ENCODE peak calls at places on chromosomes 11 and 22, in eight cellular contexts. One of them, this sample, is unnamed.

GRCh38 chr11:113629562-113629961 is 76.5 kb downstream of the TMPRSS5 start:
- DNase-seq in endothelial cell: no peak
- DNase-seq in GM12865: no peak
- DNase-seq in mammary epithelial cell: no peak
- DNase-seq in lower lobe of right lung: no peak
- DNase-seq in AG10803: no peak
- DNase-seq in natural killer cell: no peak
- DNase-seq in heart left ventricle: no peak
- DNase-seq in this sample: no peak

GRCh38 chr11:103898065-103898464 is 138.4 kb upstream of the DDI1 start:
- DNase-seq in endothelial cell: no peak
- DNase-seq in GM12865: peak
- DNase-seq in mammary epithelial cell: peak
- DNase-seq in lower lobe of right lung: no peak
- DNase-seq in AG10803: no peak
- DNase-seq in natural killer cell: no peak
- DNase-seq in heart left ventricle: no peak
- DNase-seq in this sample: no peak

GRCh38 chr11:117230981-117231636 is 764 bp downstream of the PCSK7 start:
- DNase-seq in endothelial cell: no peak
- DNase-seq in GM12865: no peak
- DNase-seq in mammary epithelial cell: peak
- DNase-seq in lower lobe of right lung: no peak
- DNase-seq in AG10803: no peak
- DNase-seq in natural killer cell: no peak
- DNase-seq in heart left ventricle: no peak
- DNase-seq in this sample: no peak

GRCh38 chr11:79461144-79461543 is 20.3 kb upstream of the TENM4 start:
- DNase-seq in endothelial cell: peak
- DNase-seq in GM12865: peak
- DNase-seq in mammary epithelial cell: peak
- DNase-seq in lower lobe of right lung: no peak
- DNase-seq in AG10803: peak
- DNase-seq in natural killer cell: no peak
- DNase-seq in heart left ventricle: peak
- DNase-seq in this sample: no peak

GRCh38 chr11:105827906-105828305 is 194.1 kb downstream of the MSANTD4 start:
- DNase-seq in endothelial cell: no peak
- DNase-seq in GM12865: no peak
- DNase-seq in mammary epithelial cell: no peak
- DNase-seq in lower lobe of right lung: no peak
- DNase-seq in AG10803: no peak
- DNase-seq in natural killer cell: no peak
- DNase-seq in heart left ventricle: no peak
- DNase-seq in this sample: no peak

GRCh38 chr11:102237096-102237735 is 80.1 kb upstream of the BIRC3 start:
- DNase-seq in endothelial cell: no peak
- DNase-seq in GM12865: no peak
- DNase-seq in mammary epithelial cell: peak
- DNase-seq in lower lobe of right lung: no peak
- DNase-seq in AG10803: peak
- DNase-seq in natural killer cell: no peak
- DNase-seq in heart left ventricle: no peak
- DNase-seq in this sample: no peak

GRCh38 chr11:65502852-65503603 is 4.2 kb downstream of the MALAT1 start:
- DNase-seq in endothelial cell: no peak
- DNase-seq in GM12865: peak
- DNase-seq in mammary epithelial cell: no peak
- DNase-seq in lower lobe of right lung: no peak
- DNase-seq in AG10803: peak
- DNase-seq in natural killer cell: no peak
- DNase-seq in heart left ventricle: no peak
- DNase-seq in this sample: peak

GRCh38 chr11:79363861-79364378 is 76.9 kb downstream of the TENM4 start:
- DNase-seq in endothelial cell: no peak
- DNase-seq in GM12865: no peak
- DNase-seq in mammary epithelial cell: peak
- DNase-seq in lower lobe of right lung: no peak
- DNase-seq in AG10803: no peak
- DNase-seq in natural killer cell: no peak
- DNase-seq in heart left ventricle: no peak
- DNase-seq in this sample: no peak

GRCh38 chr11:116932182-116932581 is 94.8 kb upstream of the APOA1 start:
- DNase-seq in endothelial cell: no peak
- DNase-seq in GM12865: no peak
- DNase-seq in mammary epithelial cell: no peak
- DNase-seq in lower lobe of right lung: no peak
- DNase-seq in AG10803: no peak
- DNase-seq in natural killer cell: no peak
- DNase-seq in heart left ventricle: no peak
- DNase-seq in this sample: no peak

GRCh38 chr11:41522391-41522790 is 62.9 kb upstream of the LRRC4C start:
- DNase-seq in endothelial cell: no peak
- DNase-seq in GM12865: no peak
- DNase-seq in mammary epithelial cell: peak
- DNase-seq in lower lobe of right lung: no peak
- DNase-seq in AG10803: peak
- DNase-seq in natural killer cell: no peak
- DNase-seq in heart left ventricle: no peak
- DNase-seq in this sample: no peak

GRCh38 chr11:62981743-62982142 is 3.0 kb downstream of the SLC22A6 start:
- DNase-seq in endothelial cell: no peak
- DNase-seq in GM12865: no peak
- DNase-seq in mammary epithelial cell: no peak
- DNase-seq in lower lobe of right lung: no peak
- DNase-seq in AG10803: no peak
- DNase-seq in natural killer cell: no peak
- DNase-seq in heart left ventricle: no peak
- DNase-seq in this sample: no peak

GRCh38 chr22:23226497-23226850 is 46.2 kb downstream of the BCR start:
- DNase-seq in endothelial cell: no peak
- DNase-seq in GM12865: no peak
- DNase-seq in mammary epithelial cell: no peak
- DNase-seq in lower lobe of right lung: peak
- DNase-seq in AG10803: no peak
- DNase-seq in natural killer cell: no peak
- DNase-seq in heart left ventricle: no peak
- DNase-seq in this sample: no peak

GRCh38 chr22:38180841-38181452 is 683 bp downstream of the PLA2G6 start:
- DNase-seq in endothelial cell: no peak
- DNase-seq in GM12865: peak
- DNase-seq in mammary epithelial cell: peak
- DNase-seq in lower lobe of right lung: peak
- DNase-seq in AG10803: no peak
- DNase-seq in natural killer cell: no peak
- DNase-seq in heart left ventricle: peak
- DNase-seq in this sample: no peak

GRCh38 chr11:94638902-94639373 is 71.8 kb downstream of the PIWIL4 start:
- DNase-seq in endothelial cell: no peak
- DNase-seq in GM12865: no peak
- DNase-seq in mammary epithelial cell: peak
- DNase-seq in lower lobe of right lung: no peak
- DNase-seq in AG10803: no peak
- DNase-seq in natural killer cell: no peak
- DNase-seq in heart left ventricle: no peak
- DNase-seq in this sample: no peak

GRCh38 chr22:37663521-37664140 is 5.1 kb downstream of the PDXP start:
- DNase-seq in endothelial cell: no peak
- DNase-seq in GM12865: no peak
- DNase-seq in mammary epithelial cell: no peak
- DNase-seq in lower lobe of right lung: no peak
- DNase-seq in AG10803: peak
- DNase-seq in natural killer cell: no peak
- DNase-seq in heart left ventricle: no peak
- DNase-seq in this sample: no peak

GRCh38 chr22:41836551-41836950 is 3.6 kb downstream of the SREBF2 start:
- DNase-seq in endothelial cell: no peak
- DNase-seq in GM12865: no peak
- DNase-seq in mammary epithelial cell: no peak
- DNase-seq in lower lobe of right lung: no peak
- DNase-seq in AG10803: no peak
- DNase-seq in natural killer cell: no peak
- DNase-seq in heart left ventricle: no peak
- DNase-seq in this sample: no peak

GRCh38 chr22:47371263-47372090 is 609.0 kb downstream of the TBC1D22A start:
- DNase-seq in endothelial cell: no peak
- DNase-seq in GM12865: no peak
- DNase-seq in mammary epithelial cell: no peak
- DNase-seq in lower lobe of right lung: peak
- DNase-seq in AG10803: no peak
- DNase-seq in natural killer cell: no peak
- DNase-seq in heart left ventricle: no peak
- DNase-seq in this sample: no peak

GRCh38 chr11:66157182-66157864 is 87.3 kb downstream of the PACS1 start:
- DNase-seq in endothelial cell: no peak
- DNase-seq in GM12865: peak
- DNase-seq in mammary epithelial cell: no peak
- DNase-seq in lower lobe of right lung: no peak
- DNase-seq in AG10803: no peak
- DNase-seq in natural killer cell: no peak
- DNase-seq in heart left ventricle: no peak
- DNase-seq in this sample: no peak

GRCh38 chr11:122874991-122875390 is 7.6 kb upstream of the JHY start:
- DNase-seq in endothelial cell: no peak
- DNase-seq in GM12865: peak
- DNase-seq in mammary epithelial cell: no peak
- DNase-seq in lower lobe of right lung: no peak
- DNase-seq in AG10803: peak
- DNase-seq in natural killer cell: no peak
- DNase-seq in heart left ventricle: no peak
- DNase-seq in this sample: no peak

GRCh38 chr11:120867531-120867930 is 156.4 kb upstream of the TBCEL start:
- DNase-seq in endothelial cell: no peak
- DNase-seq in GM12865: no peak
- DNase-seq in mammary epithelial cell: no peak
- DNase-seq in lower lobe of right lung: no peak
- DNase-seq in AG10803: no peak
- DNase-seq in natural killer cell: no peak
- DNase-seq in heart left ventricle: no peak
- DNase-seq in this sample: no peak

GRCh38 chr11:66291706-66292542 is at the start of gene TMEM151A:
- DNase-seq in endothelial cell: no peak
- DNase-seq in GM12865: no peak
- DNase-seq in mammary epithelial cell: no peak
- DNase-seq in lower lobe of right lung: no peak
- DNase-seq in AG10803: no peak
- DNase-seq in natural killer cell: no peak
- DNase-seq in heart left ventricle: no peak
- DNase-seq in this sample: no peak

GRCh38 chr22:16989915-16990314 is 18.1 kb downstream of the GAB4 start:
- DNase-seq in endothelial cell: no peak
- DNase-seq in GM12865: no peak
- DNase-seq in mammary epithelial cell: no peak
- DNase-seq in lower lobe of right lung: no peak
- DNase-seq in AG10803: no peak
- DNase-seq in natural killer cell: no peak
- DNase-seq in heart left ventricle: no peak
- DNase-seq in this sample: no peak

GRCh38 chr11:2329551-2329950 is 27.7 kb downstream of the TSPAN32 start:
- DNase-seq in endothelial cell: no peak
- DNase-seq in GM12865: no peak
- DNase-seq in mammary epithelial cell: no peak
- DNase-seq in lower lobe of right lung: no peak
- DNase-seq in AG10803: no peak
- DNase-seq in natural killer cell: no peak
- DNase-seq in heart left ventricle: no peak
- DNase-seq in this sample: no peak

GRCh38 chr11:18844753-18845367 is 53.3 kb upstream of the PTPN5 start:
- DNase-seq in endothelial cell: no peak
- DNase-seq in GM12865: peak
- DNase-seq in mammary epithelial cell: peak
- DNase-seq in lower lobe of right lung: no peak
- DNase-seq in AG10803: peak
- DNase-seq in natural killer cell: no peak
- DNase-seq in heart left ventricle: no peak
- DNase-seq in this sample: no peak

GRCh38 chr11:68956142-68956541 is 24.6 kb downstream of the MRGPRD start:
- DNase-seq in endothelial cell: peak
- DNase-seq in GM12865: peak
- DNase-seq in mammary epithelial cell: no peak
- DNase-seq in lower lobe of right lung: no peak
- DNase-seq in AG10803: no peak
- DNase-seq in natural killer cell: no peak
- DNase-seq in heart left ventricle: no peak
- DNase-seq in this sample: no peak
- TF ChIP-seq CTCF in endothelial cell: no peak
- TF ChIP-seq CTCF in GM12865: peak
- TF ChIP-seq CTCF in mammary epithelial cell: no peak
- TF ChIP-seq CTCF in lower lobe of right lung: no peak
- TF ChIP-seq CTCF in AG10803: peak
- TF ChIP-seq CTCF in natural killer cell: no peak
- TF ChIP-seq CTCF in heart left ventricle: no peak
- TF ChIP-seq CTCF in this sample: no peak

GRCh38 chr11:46446343-46446751 is 54.8 kb upstream of the CHRM4 start:
- DNase-seq in endothelial cell: no peak
- DNase-seq in GM12865: peak
- DNase-seq in mammary epithelial cell: no peak
- DNase-seq in lower lobe of right lung: no peak
- DNase-seq in AG10803: peak
- DNase-seq in natural killer cell: no peak
- DNase-seq in heart left ventricle: no peak
- DNase-seq in this sample: no peak
- TF ChIP-seq CTCF in endothelial cell: no peak
- TF ChIP-seq CTCF in GM12865: peak
- TF ChIP-seq CTCF in mammary epithelial cell: no peak
- TF ChIP-seq CTCF in lower lobe of right lung: no peak
- TF ChIP-seq CTCF in AG10803: peak
- TF ChIP-seq CTCF in natural killer cell: no peak
- TF ChIP-seq CTCF in heart left ventricle: peak
- TF ChIP-seq CTCF in this sample: no peak

GRCh38 chr11:60924110-60924905 is at the start of gene TMEM132A:
- DNase-seq in endothelial cell: peak
- DNase-seq in GM12865: no peak
- DNase-seq in mammary epithelial cell: peak
- DNase-seq in lower lobe of right lung: peak
- DNase-seq in AG10803: peak
- DNase-seq in natural killer cell: no peak
- DNase-seq in heart left ventricle: peak
- DNase-seq in this sample: no peak
- TF ChIP-seq CTCF in endothelial cell: no peak
- TF ChIP-seq CTCF in GM12865: no peak
- TF ChIP-seq CTCF in mammary epithelial cell: no peak
- TF ChIP-seq CTCF in lower lobe of right lung: no peak
- TF ChIP-seq CTCF in AG10803: no peak
- TF ChIP-seq CTCF in natural killer cell: no peak
- TF ChIP-seq CTCF in heart left ventricle: no peak
- TF ChIP-seq CTCF in this sample: no peak

DNA sequence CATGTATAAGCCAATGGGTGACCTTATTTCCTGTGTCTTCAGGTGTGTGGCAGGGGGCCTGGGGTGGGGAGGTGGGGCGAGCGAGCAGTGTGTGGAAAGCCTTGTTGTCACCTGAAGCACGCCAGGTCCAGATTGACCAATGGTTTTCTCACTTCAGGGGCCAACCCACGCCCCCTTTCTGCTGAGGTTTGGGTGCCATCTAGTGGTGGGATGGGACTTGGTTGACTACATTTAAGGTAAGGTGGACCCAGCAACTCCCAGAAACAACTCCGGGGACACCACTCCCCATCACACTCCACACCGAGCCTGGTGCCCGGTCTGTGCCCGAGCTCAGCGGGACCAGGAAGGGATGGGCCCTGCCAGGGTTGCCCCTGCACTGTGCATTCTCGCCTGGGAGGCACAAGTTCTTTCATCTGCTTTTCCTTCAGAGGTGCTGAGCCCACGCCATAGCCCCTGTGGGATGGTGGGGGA is 40.0 kb downstream of the TPCN2 start:
- DNase-seq in endothelial cell: peak
- DNase-seq in GM12865: peak
- DNase-seq in mammary epithelial cell: peak
- DNase-seq in lower lobe of right lung: no peak
- DNase-seq in AG10803: peak
- DNase-seq in natural killer cell: peak
- DNase-seq in heart left ventricle: peak
- DNase-seq in this sample: peak
- TF ChIP-seq CTCF in endothelial cell: peak
- TF ChIP-seq CTCF in GM12865: peak
- TF ChIP-seq CTCF in mammary epithelial cell: peak
- TF ChIP-seq CTCF in lower lobe of right lung: peak
- TF ChIP-seq CTCF in AG10803: peak
- TF ChIP-seq CTCF in natural killer cell: peak
- TF ChIP-seq CTCF in heart left ventricle: peak
- TF ChIP-seq CTCF in this sample: peak